ENCODE peak calls at places on chromosomes 6 and 20, in nine cellular contexts. P is fibroblast of lung; W is activated CD4-positive, alpha-beta T cell treated with anti-CD3 and anti-CD28 coated beads, Interleukin-2, amount 50 U/mL, for 1 hour; L is EH; C is hepatocyte; G is frontal cortex; B is stimulated activated CD4-positive, alpha-beta T cell treated with anti-CD3 and anti-CD28 coated beads, Interleukin-15, amount 100 ng/mL, for 24 hours; D is GM23338; N is stromal cell of bone marrow. H is an unnamed sample.

GRCh38 chr6:26361544-26361943 is 3.5 kb upstream of the BTN3A2 start:
- DNase-seq in G (no peak), N (no peak), L (no peak), W (no peak), C (no peak), D (no peak), P (no peak), B (no peak), H (no peak)

GRCh38 chr20:18267815-18268214 is 20.5 kb upstream of the ZNF133 start:
- DNase-seq in B (no peak), G (no peak), W (no peak), N (no peak), L (no peak), C (no peak), P (no peak), D (peak; percentile 68), H (no peak)

GRCh38 chr20:58481541-58482021 is 33.6 kb downstream of the APCDD1L start:
- DNase-seq in P (peak; percentile 59), L (peak; percentile 61), W (peak; percentile 69), D (peak; percentile 91), G (peak; percentile 62), C (peak; percentile 64), N (peak; percentile 32), B (peak; percentile 77), H (no peak)

GRCh38 chr20:63309261-63310071 is 16.5 kb downstream of the COL20A1 start:
- DNase-seq in W (peak; percentile 27), B (peak; percentile 52), P (peak; percentile 31), D (peak; percentile 76), C (peak; percentile 74), G (peak; percentile 82), N (no peak), L (peak; percentile 50), H (peak; percentile 24)

GRCh38 chr6:133187114-133187513 is 54.0 kb upstream of the EYA4 start:
- DNase-seq in W (no peak), B (no peak), D (no peak), G (no peak), L (no peak), P (no peak), N (no peak), C (no peak), H (no peak)

GRCh38 chr20:561437-562231 is 18.0 kb upstream of the CSNK2A1 start:
- DNase-seq in L (peak; percentile 72), P (peak; percentile 65), D (peak; percentile 88), N (peak; percentile 44), C (peak; percentile 81), B (peak; percentile 68), G (peak; percentile 82), W (peak; percentile 28), H (peak; percentile 63)

GRCh38 chr6:130602151-130602770 is 224.9 kb upstream of the SMLR1 start:
- DNase-seq in W (no peak), D (no peak), N (peak; percentile 98), P (peak; percentile 78), B (peak; percentile 34), L (peak; percentile 98), C (peak; percentile 50), G (no peak), H (peak; percentile 98)

GRCh38 chr6:93272201-93272600 is 147.2 kb downstream of the EPHA7 start:
- DNase-seq in C (no peak), D (no peak), P (no peak), N (no peak), L (no peak), G (no peak), W (no peak), B (no peak), H (no peak)

GRCh38 chr6:166228425-166228824 is 60.8 kb upstream of the TBXT start:
- DNase-seq in B (no peak), N (no peak), W (no peak), L (no peak), C (no peak), G (no peak), D (no peak), P (no peak), H (no peak)

GRCh38 chr6:98839788-98840361 is 5.5 kb downstream of the POU3F2 start:
- DNase-seq in W (no peak), L (peak; percentile 25), N (peak; percentile 5), D (peak; percentile 60), G (no peak), B (no peak), P (peak; percentile 30), C (peak; percentile 37), H (peak; percentile 8)

GRCh38 chr6:12939314-12939713 is 222.7 kb downstream of the PHACTR1 start:
- DNase-seq in C (no peak), D (no peak), G (no peak), B (no peak), W (no peak), L (no peak), P (no peak), N (no peak), H (no peak)

GRCh38 chr6:129546702-129547101 is 163.3 kb downstream of the ARHGAP18 start:
- DNase-seq in P (no peak), D (no peak), W (no peak), B (no peak), C (peak; percentile 25), G (no peak), N (no peak), L (peak; percentile 14), H (no peak)

GRCh38 chr20:56111951-56112730 is 106.8 kb upstream of the CBLN4 start:
- DNase-seq in W (no peak), G (peak; percentile 6), N (no peak), P (no peak), B (no peak), L (no peak), C (no peak), D (no peak), H (no peak)

GRCh38 chr6:167470836-167471547 is 146.1 kb downstream of the TTLL2 start:
- DNase-seq in P (no peak), N (no peak), C (no peak), W (no peak), B (no peak), D (no peak), G (no peak), L (no peak), H (no peak)

GRCh38 chr6:41757931-41758640 is 10.9 kb upstream of the PGC start:
- DNase-seq in N (no peak), D (no peak), C (no peak), G (no peak), W (no peak), L (peak; percentile 32), B (no peak), P (no peak), H (peak; percentile 29)

GRCh38 chr6:7135755-7136154 is 28.0 kb downstream of the RREB1 start:
- DNase-seq in D (no peak), W (no peak), P (no peak), B (no peak), C (no peak), L (no peak), G (no peak), N (no peak), H (no peak)

GRCh38 chr20:64069614-64070243 is 6.7 kb downstream of the TCEA2 start:
- DNase-seq in B (no peak), L (peak; percentile 32), G (no peak), W (no peak), C (no peak), N (no peak), P (no peak), D (peak; percentile 86), H (no peak)

GRCh38 chr20:23125625-23126191 is 39.6 kb upstream of the CD93 start:
- DNase-seq in B (no peak), W (no peak), C (peak; percentile 48), P (peak; percentile 70), G (no peak), D (no peak), N (no peak), L (peak; percentile 11), H (peak; percentile 60)

H was measured in IMR-90.